ENCODE peak calls at places on chromosome 3, in four cellular contexts. One of them, this sample, is unnamed.

GRCh38 chr3:161875483-161875882 is 378.9 kb downstream of the OTOL1 start:
- DNase-seq in H1: no peak
- DNase-seq in GM12878: no peak
- DNase-seq in HepG2: no peak
- DNase-seq in this sample: no peak

GRCh38 chr3:188539631-188540194 is 385.8 kb downstream of the LPP start:
- DNase-seq in H1: no peak
- DNase-seq in GM12878: no peak
- DNase-seq in HepG2: no peak
- DNase-seq in this sample: no peak

GRCh38 chr3:57228734-57229505 is 1.4 kb downstream of the APPL1 start:
- DNase-seq in H1: no peak
- DNase-seq in GM12878: no peak
- DNase-seq in HepG2: no peak
- DNase-seq in this sample: no peak

GRCh38 chr3:171770689-171771620 is 39.3 kb downstream of the PLD1 start:
- DNase-seq in H1: no peak
- DNase-seq in GM12878: peak; percentile 48
- DNase-seq in HepG2: peak; percentile 68
- DNase-seq in this sample: peak; percentile 33

GRCh38 chr3:36364260-36364659 is 16.0 kb upstream of the STAC start:
- DNase-seq in H1: no peak
- DNase-seq in GM12878: no peak
- DNase-seq in HepG2: no peak
- DNase-seq in this sample: no peak

GRCh38 chr3:151201046-151201730 is 1.8 kb downstream of the GPR171 start:
- DNase-seq in H1: no peak
- DNase-seq in GM12878: no peak
- DNase-seq in HepG2: no peak
- DNase-seq in this sample: no peak

GRCh38 chr3:55690746-55691540 is 203.8 kb upstream of the WNT5A start:
- DNase-seq in H1: peak; percentile 39
- DNase-seq in GM12878: peak; percentile 42
- DNase-seq in HepG2: no peak
- DNase-seq in this sample: peak; percentile 81

GRCh38 chr3:50610992-50611463 is 546 bp downstream of the CISH start:
- DNase-seq in H1: no peak
- DNase-seq in GM12878: no peak
- DNase-seq in HepG2: no peak
- DNase-seq in this sample: no peak

GRCh38 chr3:106711650-106712049 is 665.6 kb upstream of the CCDC54 start:
- DNase-seq in H1: no peak
- DNase-seq in GM12878: no peak
- DNase-seq in HepG2: no peak
- DNase-seq in this sample: no peak
- TF ChIP-seq SUZ12 in H1: no peak
- TF ChIP-seq SUZ12 in GM12878: no peak
- TF ChIP-seq SUZ12 in HepG2: no peak
- TF ChIP-seq SUZ12 in this sample: no peak

GRCh38 chr3:44970916-44971490 is 5.0 kb downstream of the ZDHHC3 start:
- DNase-seq in H1: no peak
- DNase-seq in GM12878: no peak
- DNase-seq in HepG2: no peak
- DNase-seq in this sample: no peak
- H3K4me1 ChIP-seq in H1: no peaks in the 10 kb centered on the region
- H3K4me1 ChIP-seq in GM12878: peaks cover 21% of the 10 kb centered on the region
- H3K4me1 ChIP-seq in HepG2: peaks cover 15% of the 10 kb centered on the region
- H3K4me1 ChIP-seq in this sample: peaks cover 2% of the 10 kb centered on the region

GRCh38 chr3:64541803-64542202 is 146.0 kb downstream of the ADAMTS9 start:
- DNase-seq in H1: no peak
- DNase-seq in GM12878: no peak
- DNase-seq in HepG2: no peak
- DNase-seq in this sample: no peak

GRCh38 chr3:64533565-64534317 is 154.1 kb downstream of the ADAMTS9 start:
- DNase-seq in H1: peak; percentile 86
- DNase-seq in GM12878: peak; percentile 7
- DNase-seq in HepG2: peak; percentile 64
- DNase-seq in this sample: peak; percentile 94

GRCh38 chr3:64539451-64540196 is 148.2 kb downstream of the ADAMTS9 start:
- DNase-seq in H1: no peak
- DNase-seq in GM12878: no peak
- DNase-seq in HepG2: no peak
- DNase-seq in this sample: no peak
- H3K9ac ChIP-seq in H1: no peak overlapping the region
- H3K9ac ChIP-seq in GM12878: no peak overlapping the region
- H3K9ac ChIP-seq in HepG2: no peak overlapping the region
- H3K9ac ChIP-seq in this sample: no peak overlapping the region

GRCh38 chr3:127457094-127457475 is 133.4 kb downstream of the TPRA1 start:
- DNase-seq in H1: no peak
- DNase-seq in GM12878: no peak
- DNase-seq in HepG2: no peak
- DNase-seq in this sample: no peak
- TF ChIP-seq SUZ12 in H1: peak; percentile 48
- TF ChIP-seq SUZ12 in GM12878: no peak
- TF ChIP-seq SUZ12 in HepG2: no peak
- TF ChIP-seq SUZ12 in this sample: no peak

DNA sequence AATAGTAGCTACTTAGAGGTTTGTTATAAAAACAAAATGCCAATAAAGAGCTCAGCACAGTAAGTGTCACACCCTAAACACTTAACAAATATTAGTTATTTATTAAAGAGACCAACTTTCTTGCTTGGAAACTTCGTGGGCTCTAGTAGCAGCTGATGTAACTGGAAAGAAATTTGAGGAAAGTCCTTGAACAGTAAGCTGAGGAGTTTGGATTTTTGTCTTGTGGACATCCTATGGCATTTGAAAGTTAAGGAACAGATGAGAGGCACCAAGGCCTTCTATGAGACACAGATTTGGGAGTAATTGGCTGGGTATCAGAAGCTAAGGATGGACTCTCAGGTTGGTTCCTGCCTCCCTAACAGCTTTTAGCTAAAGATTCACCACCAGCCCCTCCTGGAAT is 59.6 kb upstream of the FILIP1L start:
- DNase-seq in H1: no peak
- DNase-seq in GM12878: no peak
- DNase-seq in HepG2: no peak
- DNase-seq in this sample: no peak
- H3K4me1 ChIP-seq in H1: no peaks in the 10 kb centered on the region
- H3K4me1 ChIP-seq in GM12878: no peaks in the 10 kb centered on the region
- H3K4me1 ChIP-seq in HepG2: no peaks in the 10 kb centered on the region
- H3K4me1 ChIP-seq in this sample: no peaks in the 10 kb centered on the region